ENCODE peak calls at places on chromosomes 5 and 9, in eight cellular contexts. One of them, this sample, is unnamed.
A peak's percentile ranks its signal among the peaks of the same experiment; 100 is the strongest.

GRCh38 chr9:122356627-122357026 is 14.2 kb upstream of the PTGS1 start:
- DNase-seq in OCI-LY7: no peak
- DNase-seq in GM10248: no peak
- DNase-seq in cardiac fibroblast: no peak
- DNase-seq in Calu3: no peak
- DNase-seq in HepG2: no peak
- DNase-seq in CD8-positive, alpha-beta T cell: no peak
- DNase-seq in HFF-Myc: no peak
- DNase-seq in this sample: no peak

GRCh38 chr5:141747152-141747640 is 65.2 kb upstream of the ARAP3 start:
- DNase-seq in OCI-LY7: peak; percentile 49
- DNase-seq in GM10248: no peak
- DNase-seq in cardiac fibroblast: peak; percentile 60
- DNase-seq in Calu3: peak; percentile 52
- DNase-seq in HepG2: no peak
- DNase-seq in CD8-positive, alpha-beta T cell: no peak
- DNase-seq in HFF-Myc: no peak
- DNase-seq in this sample: no peak

GRCh38 chr5:69156456-69156855 is 10.5 kb upstream of the CCNB1 start:
- DNase-seq in OCI-LY7: no peak
- DNase-seq in GM10248: no peak
- DNase-seq in cardiac fibroblast: no peak
- DNase-seq in Calu3: no peak
- DNase-seq in HepG2: no peak
- DNase-seq in CD8-positive, alpha-beta T cell: no peak
- DNase-seq in HFF-Myc: no peak
- DNase-seq in this sample: no peak

GRCh38 chr9:124342946-124343485 is 72.2 kb downstream of the PSMB7 start:
- DNase-seq in OCI-LY7: no peak
- DNase-seq in GM10248: no peak
- DNase-seq in cardiac fibroblast: peak; percentile 81
- DNase-seq in Calu3: no peak
- DNase-seq in HepG2: no peak
- DNase-seq in CD8-positive, alpha-beta T cell: no peak
- DNase-seq in HFF-Myc: peak; percentile 75
- DNase-seq in this sample: no peak

GRCh38 chr5:169753795-169754194 is 116.7 kb downstream of the DOCK2 start:
- DNase-seq in OCI-LY7: no peak
- DNase-seq in GM10248: no peak
- DNase-seq in cardiac fibroblast: peak; percentile 58
- DNase-seq in Calu3: no peak
- DNase-seq in HepG2: no peak
- DNase-seq in CD8-positive, alpha-beta T cell: no peak
- DNase-seq in HFF-Myc: no peak
- DNase-seq in this sample: no peak

GRCh38 chr5:176621661-176622079 is 8.7 kb downstream of the SNCB start:
- DNase-seq in OCI-LY7: no peak
- DNase-seq in GM10248: no peak
- DNase-seq in cardiac fibroblast: no peak
- DNase-seq in Calu3: no peak
- DNase-seq in HepG2: no peak
- DNase-seq in CD8-positive, alpha-beta T cell: no peak
- DNase-seq in HFF-Myc: no peak
- DNase-seq in this sample: no peak

GRCh38 chr5:174109861-174110260 is 64.4 kb downstream of the NSG2 start:
- DNase-seq in OCI-LY7: no peak
- DNase-seq in GM10248: no peak
- DNase-seq in cardiac fibroblast: no peak
- DNase-seq in Calu3: no peak
- DNase-seq in HepG2: no peak
- DNase-seq in CD8-positive, alpha-beta T cell: no peak
- DNase-seq in HFF-Myc: no peak
- DNase-seq in this sample: no peak

GRCh38 chr9:119986205-119986604 is 593.8 kb downstream of the CDK5RAP2 start:
- DNase-seq in OCI-LY7: no peak
- DNase-seq in GM10248: no peak
- DNase-seq in cardiac fibroblast: no peak
- DNase-seq in Calu3: no peak
- DNase-seq in HepG2: no peak
- DNase-seq in CD8-positive, alpha-beta T cell: no peak
- DNase-seq in HFF-Myc: no peak
- DNase-seq in this sample: no peak

GRCh38 chr5:37774912-37775483 is 64.8 kb downstream of the GDNF start:
- DNase-seq in OCI-LY7: peak; percentile 7
- DNase-seq in GM10248: no peak
- DNase-seq in cardiac fibroblast: peak; percentile 80
- DNase-seq in Calu3: peak; percentile 19
- DNase-seq in HepG2: peak; percentile 13
- DNase-seq in CD8-positive, alpha-beta T cell: no peak
- DNase-seq in HFF-Myc: no peak
- DNase-seq in this sample: no peak

GRCh38 chr9:4327504-4328191 is 27.8 kb upstream of the GLIS3 start:
- DNase-seq in OCI-LY7: no peak
- DNase-seq in GM10248: no peak
- DNase-seq in cardiac fibroblast: peak; percentile 64
- DNase-seq in Calu3: no peak
- DNase-seq in HepG2: no peak
- DNase-seq in CD8-positive, alpha-beta T cell: no peak
- DNase-seq in HFF-Myc: peak; percentile 53
- DNase-seq in this sample: no peak

GRCh38 chr5:148739524-148739923 is 85.2 kb upstream of the HTR4 start:
- DNase-seq in OCI-LY7: no peak
- DNase-seq in GM10248: no peak
- DNase-seq in cardiac fibroblast: peak; percentile 19
- DNase-seq in Calu3: peak; percentile 64
- DNase-seq in HepG2: peak; percentile 12
- DNase-seq in CD8-positive, alpha-beta T cell: no peak
- DNase-seq in HFF-Myc: no peak
- DNase-seq in this sample: no peak

GRCh38 chr5:171984748-171985419 is 21.6 kb downstream of the FBXW11 start:
- DNase-seq in OCI-LY7: no peak
- DNase-seq in GM10248: no peak
- DNase-seq in cardiac fibroblast: peak; percentile 81
- DNase-seq in Calu3: no peak
- DNase-seq in HepG2: no peak
- DNase-seq in CD8-positive, alpha-beta T cell: no peak
- DNase-seq in HFF-Myc: peak; percentile 94
- DNase-seq in this sample: no peak

GRCh38 chr9:10055886-10056395 is 556.9 kb downstream of the PTPRD start:
- DNase-seq in OCI-LY7: no peak
- DNase-seq in GM10248: no peak
- DNase-seq in cardiac fibroblast: no peak
- DNase-seq in Calu3: no peak
- DNase-seq in HepG2: no peak
- DNase-seq in CD8-positive, alpha-beta T cell: no peak
- DNase-seq in HFF-Myc: no peak
- DNase-seq in this sample: no peak

GRCh38 chr9:124438091-124438490 is 12.2 kb upstream of the ADGRD2 start:
- DNase-seq in OCI-LY7: no peak
- DNase-seq in GM10248: no peak
- DNase-seq in cardiac fibroblast: no peak
- DNase-seq in Calu3: no peak
- DNase-seq in HepG2: no peak
- DNase-seq in CD8-positive, alpha-beta T cell: no peak
- DNase-seq in HFF-Myc: no peak
- DNase-seq in this sample: no peak

GRCh38 chr5:109053995-109054417 is 306.3 kb downstream of the FER start:
- DNase-seq in OCI-LY7: no peak
- DNase-seq in GM10248: peak; percentile 13
- DNase-seq in cardiac fibroblast: peak; percentile 46
- DNase-seq in Calu3: no peak
- DNase-seq in HepG2: no peak
- DNase-seq in CD8-positive, alpha-beta T cell: no peak
- DNase-seq in HFF-Myc: peak; percentile 46
- DNase-seq in this sample: no peak

GRCh38 chr9:70435948-70436347 is 21.5 kb upstream of the KLF9 start:
- DNase-seq in OCI-LY7: no peak
- DNase-seq in GM10248: no peak
- DNase-seq in cardiac fibroblast: peak; percentile 91
- DNase-seq in Calu3: no peak
- DNase-seq in HepG2: no peak
- DNase-seq in CD8-positive, alpha-beta T cell: no peak
- DNase-seq in HFF-Myc: peak; percentile 67
- DNase-seq in this sample: no peak

GRCh38 chr5:496028-496427 is 28.2 kb downstream of the SLC9A3 start:
- DNase-seq in OCI-LY7: no peak
- DNase-seq in GM10248: no peak
- DNase-seq in cardiac fibroblast: no peak
- DNase-seq in Calu3: no peak
- DNase-seq in HepG2: no peak
- DNase-seq in CD8-positive, alpha-beta T cell: no peak
- DNase-seq in HFF-Myc: no peak
- DNase-seq in this sample: no peak

GRCh38 chr5:80781356-80781755 is 126.6 kb upstream of the DHFR start:
- DNase-seq in OCI-LY7: no peak
- DNase-seq in GM10248: no peak
- DNase-seq in cardiac fibroblast: peak; percentile 55
- DNase-seq in Calu3: peak; percentile 64
- DNase-seq in HepG2: no peak
- DNase-seq in CD8-positive, alpha-beta T cell: no peak
- DNase-seq in HFF-Myc: no peak
- DNase-seq in this sample: no peak

GRCh38 chr5:110752953-110753352 is 14.1 kb downstream of the SLC25A46 start:
- DNase-seq in OCI-LY7: no peak
- DNase-seq in GM10248: no peak
- DNase-seq in cardiac fibroblast: no peak
- DNase-seq in Calu3: no peak
- DNase-seq in HepG2: no peak
- DNase-seq in CD8-positive, alpha-beta T cell: no peak
- DNase-seq in HFF-Myc: no peak
- DNase-seq in this sample: no peak

GRCh38 chr9:107674937-107675277 is 185.3 kb upstream of the KLF4 start:
- DNase-seq in OCI-LY7: no peak
- DNase-seq in GM10248: no peak
- DNase-seq in cardiac fibroblast: no peak
- DNase-seq in Calu3: no peak
- DNase-seq in HepG2: no peak
- DNase-seq in CD8-positive, alpha-beta T cell: no peak
- DNase-seq in HFF-Myc: peak; percentile 27
- DNase-seq in this sample: no peak

GRCh38 chr9:306907-307306 is 92.2 kb downstream of the DOCK8 start:
- DNase-seq in OCI-LY7: peak; percentile 22
- DNase-seq in GM10248: peak; percentile 26
- DNase-seq in cardiac fibroblast: no peak
- DNase-seq in Calu3: no peak
- DNase-seq in HepG2: peak; percentile 13
- DNase-seq in CD8-positive, alpha-beta T cell: no peak
- DNase-seq in HFF-Myc: no peak
- DNase-seq in this sample: no peak

GRCh38 chr9:97802276-97802675 is 50.8 kb upstream of the FOXE1 start:
- DNase-seq in OCI-LY7: no peak
- DNase-seq in GM10248: no peak
- DNase-seq in cardiac fibroblast: peak; percentile 65
- DNase-seq in Calu3: peak; percentile 67
- DNase-seq in HepG2: peak; percentile 21
- DNase-seq in CD8-positive, alpha-beta T cell: no peak
- DNase-seq in HFF-Myc: no peak
- DNase-seq in this sample: no peak

GRCh38 chr5:62333250-62333800 is 27.3 kb downstream of the KIF2A start:
- DNase-seq in OCI-LY7: no peak
- DNase-seq in GM10248: no peak
- DNase-seq in cardiac fibroblast: no peak
- DNase-seq in Calu3: no peak
- DNase-seq in HepG2: no peak
- DNase-seq in CD8-positive, alpha-beta T cell: no peak
- DNase-seq in HFF-Myc: no peak
- DNase-seq in this sample: no peak

GRCh38 chr5:33936004-33936380 is 194 bp upstream of the RXFP3 start:
- DNase-seq in OCI-LY7: no peak
- DNase-seq in GM10248: peak; percentile 74
- DNase-seq in cardiac fibroblast: peak; percentile 69
- DNase-seq in Calu3: peak; percentile 4
- DNase-seq in HepG2: no peak
- DNase-seq in CD8-positive, alpha-beta T cell: no peak
- DNase-seq in HFF-Myc: no peak
- DNase-seq in this sample: peak; percentile 88
- TF ChIP-seq CTCF in OCI-LY7: no peak
- TF ChIP-seq CTCF in GM10248: peak; percentile 9
- TF ChIP-seq CTCF in cardiac fibroblast: no peak
- TF ChIP-seq CTCF in Calu3: no peak
- TF ChIP-seq CTCF in HepG2: peak; percentile 10
- TF ChIP-seq CTCF in CD8-positive, alpha-beta T cell: no peak
- TF ChIP-seq CTCF in HFF-Myc: no peak
- TF ChIP-seq CTCF in this sample: peak; percentile 37

DNA sequence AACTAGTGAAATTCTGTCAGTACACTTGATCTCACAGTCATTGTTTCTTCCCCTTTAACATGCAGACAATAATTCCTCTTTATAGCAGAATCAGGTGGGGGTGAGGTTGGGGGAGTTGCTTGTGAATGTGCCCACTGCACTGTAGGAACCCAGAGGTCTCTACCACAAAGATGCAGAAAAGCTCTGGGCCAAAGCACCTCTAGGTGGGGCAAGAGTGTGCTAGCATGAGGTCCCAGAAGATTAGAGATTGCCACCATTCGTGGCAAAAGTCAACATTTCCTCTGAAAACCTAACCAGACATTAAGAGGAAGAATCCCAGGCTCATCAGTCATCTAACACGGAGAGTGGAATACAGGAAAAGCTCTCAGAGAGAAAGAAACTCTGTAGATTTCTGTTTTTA is 74.5 kb downstream of the PTCD2 start:
- DNase-seq in OCI-LY7: peak; percentile 6
- DNase-seq in GM10248: peak; percentile 53
- DNase-seq in cardiac fibroblast: peak; percentile 43
- DNase-seq in Calu3: peak; percentile 15
- DNase-seq in HepG2: no peak
- DNase-seq in CD8-positive, alpha-beta T cell: no peak
- DNase-seq in HFF-Myc: no peak
- DNase-seq in this sample: no peak
- TF ChIP-seq CTCF in OCI-LY7: peak; percentile 50
- TF ChIP-seq CTCF in GM10248: peak; percentile 52
- TF ChIP-seq CTCF in cardiac fibroblast: peak; percentile 55
- TF ChIP-seq CTCF in Calu3: peak; percentile 15
- TF ChIP-seq CTCF in HepG2: peak; percentile 21
- TF ChIP-seq CTCF in CD8-positive, alpha-beta T cell: no peak
- TF ChIP-seq CTCF in HFF-Myc: peak; percentile 42
- TF ChIP-seq CTCF in this sample: peak; percentile 9

GRCh38 chr9:38432922-38433510 is 8.8 kb upstream of the IGFBPL1 start:
- DNase-seq in OCI-LY7: peak; percentile 45
- DNase-seq in GM10248: no peak
- DNase-seq in cardiac fibroblast: peak; percentile 69
- DNase-seq in Calu3: peak; percentile 6
- DNase-seq in HepG2: peak; percentile 43
- DNase-seq in CD8-positive, alpha-beta T cell: no peak
- DNase-seq in HFF-Myc: peak; percentile 7
- DNase-seq in this sample: no peak
- TF ChIP-seq CTCF in OCI-LY7: peak; percentile 72
- TF ChIP-seq CTCF in GM10248: peak; percentile 59
- TF ChIP-seq CTCF in cardiac fibroblast: peak; percentile 57
- TF ChIP-seq CTCF in Calu3: no peak
- TF ChIP-seq CTCF in HepG2: peak; percentile 63
- TF ChIP-seq CTCF in CD8-positive, alpha-beta T cell: peak; percentile 63
- TF ChIP-seq CTCF in HFF-Myc: peak; percentile 37
- TF ChIP-seq CTCF in this sample: peak; percentile 70

DNA sequence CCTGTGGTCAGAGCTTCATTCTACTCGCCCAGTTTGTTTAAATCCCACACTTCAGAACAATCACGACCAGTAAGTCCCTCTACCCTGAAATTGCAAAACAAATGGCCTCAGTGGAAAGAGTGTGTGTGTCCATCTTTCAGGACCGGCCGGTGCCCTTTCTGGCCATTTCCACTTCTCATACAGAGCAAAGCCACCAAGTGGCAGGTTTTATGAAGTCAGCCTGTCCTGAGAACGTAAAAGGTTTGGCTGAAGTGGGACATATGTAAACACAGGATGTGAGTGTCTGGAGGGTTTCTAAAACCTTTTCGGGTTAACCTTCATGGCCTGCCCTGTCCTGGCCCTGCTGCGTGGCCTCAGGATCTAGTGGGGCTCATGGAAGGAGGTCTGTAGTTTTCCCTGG is 24.7 kb downstream of the NXNL2 start:
- DNase-seq in OCI-LY7: no peak
- DNase-seq in GM10248: no peak
- DNase-seq in cardiac fibroblast: peak; percentile 26
- DNase-seq in Calu3: no peak
- DNase-seq in HepG2: no peak
- DNase-seq in CD8-positive, alpha-beta T cell: no peak
- DNase-seq in HFF-Myc: no peak
- DNase-seq in this sample: no peak
- TF ChIP-seq CTCF in OCI-LY7: no peak
- TF ChIP-seq CTCF in GM10248: no peak
- TF ChIP-seq CTCF in cardiac fibroblast: no peak
- TF ChIP-seq CTCF in Calu3: no peak
- TF ChIP-seq CTCF in HepG2: no peak
- TF ChIP-seq CTCF in CD8-positive, alpha-beta T cell: no peak
- TF ChIP-seq CTCF in HFF-Myc: peak; percentile 15
- TF ChIP-seq CTCF in this sample: peak; percentile 15